ENCODE peak calls at places on chromosomes 13 and 19, in nine cellular contexts. One of them, this sample, is unnamed.

GRCh38 chr19:29837448-29837961 is 25.7 kb downstream of the CCNE1 start:
- DNase-seq in H7: no peak
- DNase-seq in naive thymus-derived CD4-positive, alpha-beta T cell: no peak
- DNase-seq in EL: no peak
- DNase-seq in endothelial cell: no peak
- DNase-seq in NCI-H2081: no peak
- DNase-seq in fibroblast of pulmonary artery: no peak
- DNase-seq in dorsolateral prefrontal cortex: no peak
- DNase-seq in EH: no peak
- DNase-seq in this sample: no peak

GRCh38 chr13:34465423-34465922 is 476.6 kb upstream of the NBEA start:
- DNase-seq in NCI-H2081: no peak
- DNase-seq in endothelial cell: no peak
- DNase-seq in H7: no peak
- DNase-seq in naive thymus-derived CD4-positive, alpha-beta T cell: no peak
- DNase-seq in EL: no peak
- DNase-seq in fibroblast of pulmonary artery: no peak
- DNase-seq in dorsolateral prefrontal cortex: no peak
- DNase-seq in EH: no peak
- DNase-seq in this sample: no peak

GRCh38 chr13:36975172-36975571 is 24.0 kb downstream of the ALG5 start:
- DNase-seq in H7: no peak
- DNase-seq in NCI-H2081: no peak
- DNase-seq in fibroblast of pulmonary artery: no peak
- DNase-seq in endothelial cell: no peak
- DNase-seq in EH: no peak
- DNase-seq in naive thymus-derived CD4-positive, alpha-beta T cell: no peak
- DNase-seq in EL: no peak
- DNase-seq in dorsolateral prefrontal cortex: no peak
- DNase-seq in this sample: no peak

GRCh38 chr19:28980236-28980868 is 232.6 kb downstream of the UQCRFS1 start:
- DNase-seq in fibroblast of pulmonary artery: peak; percentile 42
- DNase-seq in naive thymus-derived CD4-positive, alpha-beta T cell: no peak
- DNase-seq in endothelial cell: no peak
- DNase-seq in dorsolateral prefrontal cortex: no peak
- DNase-seq in EL: peak; percentile 62
- DNase-seq in NCI-H2081: no peak
- DNase-seq in EH: peak; percentile 74
- DNase-seq in H7: peak; percentile 75
- DNase-seq in this sample: peak; percentile 40

GRCh38 chr13:65133094-65133493 is 2097.0 kb downstream of the PCDH9 start:
- DNase-seq in NCI-H2081: no peak
- DNase-seq in H7: no peak
- DNase-seq in EL: no peak
- DNase-seq in fibroblast of pulmonary artery: no peak
- DNase-seq in EH: no peak
- DNase-seq in naive thymus-derived CD4-positive, alpha-beta T cell: no peak
- DNase-seq in endothelial cell: no peak
- DNase-seq in dorsolateral prefrontal cortex: no peak
- DNase-seq in this sample: peak; percentile 0

GRCh38 chr13:99572921-99573320 is 71.6 kb downstream of the TM9SF2 start:
- DNase-seq in EL: no peak
- DNase-seq in endothelial cell: no peak
- DNase-seq in naive thymus-derived CD4-positive, alpha-beta T cell: no peak
- DNase-seq in dorsolateral prefrontal cortex: no peak
- DNase-seq in NCI-H2081: no peak
- DNase-seq in EH: no peak
- DNase-seq in H7: no peak
- DNase-seq in fibroblast of pulmonary artery: peak; percentile 42
- DNase-seq in this sample: no peak

GRCh38 chr19:58548859-58549663 is 5.2 kb downstream of the TRIM28 start:
- DNase-seq in NCI-H2081: no peak
- DNase-seq in fibroblast of pulmonary artery: no peak
- DNase-seq in EL: no peak
- DNase-seq in H7: no peak
- DNase-seq in dorsolateral prefrontal cortex: no peak
- DNase-seq in endothelial cell: no peak
- DNase-seq in EH: no peak
- DNase-seq in naive thymus-derived CD4-positive, alpha-beta T cell: no peak
- DNase-seq in this sample: no peak

GRCh38 chr13:75049936-75050335 is 432.0 kb downstream of the TBC1D4 start:
- DNase-seq in dorsolateral prefrontal cortex: no peak
- DNase-seq in H7: no peak
- DNase-seq in fibroblast of pulmonary artery: peak; percentile 25
- DNase-seq in EL: no peak
- DNase-seq in NCI-H2081: no peak
- DNase-seq in EH: no peak
- DNase-seq in naive thymus-derived CD4-positive, alpha-beta T cell: no peak
- DNase-seq in endothelial cell: no peak
- DNase-seq in this sample: no peak

GRCh38 chr13:46343279-46343949 is 43.6 kb downstream of the RUBCNL start:
- DNase-seq in EL: no peak
- DNase-seq in EH: no peak
- DNase-seq in H7: no peak
- DNase-seq in fibroblast of pulmonary artery: no peak
- DNase-seq in NCI-H2081: no peak
- DNase-seq in dorsolateral prefrontal cortex: no peak
- DNase-seq in endothelial cell: no peak
- DNase-seq in naive thymus-derived CD4-positive, alpha-beta T cell: no peak
- DNase-seq in this sample: no peak

GRCh38 chr19:1076951-1077350 is 10.0 kb downstream of the ARHGAP45 start:
- DNase-seq in dorsolateral prefrontal cortex: no peak
- DNase-seq in EL: no peak
- DNase-seq in fibroblast of pulmonary artery: no peak
- DNase-seq in EH: no peak
- DNase-seq in H7: no peak
- DNase-seq in endothelial cell: no peak
- DNase-seq in NCI-H2081: peak; percentile 39
- DNase-seq in naive thymus-derived CD4-positive, alpha-beta T cell: peak; percentile 69
- DNase-seq in this sample: no peak

GRCh38 chr19:40640744-40641143 is 39.6 kb downstream of the LTBP4 start:
- DNase-seq in EL: no peak
- DNase-seq in fibroblast of pulmonary artery: peak; percentile 44
- DNase-seq in dorsolateral prefrontal cortex: no peak
- DNase-seq in NCI-H2081: no peak
- DNase-seq in H7: peak; percentile 51
- DNase-seq in naive thymus-derived CD4-positive, alpha-beta T cell: no peak
- DNase-seq in endothelial cell: no peak
- DNase-seq in EH: peak; percentile 69
- DNase-seq in this sample: no peak

GRCh38 chr13:109871018-109871370 is 84.6 kb upstream of the IRS2 start:
- DNase-seq in H7: no peak
- DNase-seq in endothelial cell: no peak
- DNase-seq in dorsolateral prefrontal cortex: no peak
- DNase-seq in EL: peak; percentile 13
- DNase-seq in naive thymus-derived CD4-positive, alpha-beta T cell: no peak
- DNase-seq in fibroblast of pulmonary artery: peak; percentile 13
- DNase-seq in EH: peak; percentile 38
- DNase-seq in NCI-H2081: no peak
- DNase-seq in this sample: peak; percentile 45

GRCh38 chr13:114045113-114045735 is 71.3 kb upstream of the C13orf46 start:
- DNase-seq in EL: no peak
- DNase-seq in H7: no peak
- DNase-seq in endothelial cell: no peak
- DNase-seq in fibroblast of pulmonary artery: no peak
- DNase-seq in NCI-H2081: no peak
- DNase-seq in dorsolateral prefrontal cortex: peak; percentile 75
- DNase-seq in naive thymus-derived CD4-positive, alpha-beta T cell: no peak
- DNase-seq in EH: no peak
- DNase-seq in this sample: no peak

GRCh38 chr19:10936661-10937084 is 8.1 kb downstream of the TIMM29 start:
- DNase-seq in dorsolateral prefrontal cortex: no peak
- DNase-seq in fibroblast of pulmonary artery: peak; percentile 89
- DNase-seq in endothelial cell: peak; percentile 64
- DNase-seq in EH: peak; percentile 81
- DNase-seq in H7: peak; percentile 86
- DNase-seq in NCI-H2081: peak; percentile 83
- DNase-seq in naive thymus-derived CD4-positive, alpha-beta T cell: no peak
- DNase-seq in EL: peak; percentile 81
- DNase-seq in this sample: peak; percentile 89

GRCh38 chr13:41613984-41614581 is 156.7 kb downstream of the RGCC start:
- DNase-seq in endothelial cell: peak; percentile 57
- DNase-seq in naive thymus-derived CD4-positive, alpha-beta T cell: no peak
- DNase-seq in EH: peak; percentile 91
- DNase-seq in NCI-H2081: no peak
- DNase-seq in dorsolateral prefrontal cortex: peak; percentile 47
- DNase-seq in H7: no peak
- DNase-seq in fibroblast of pulmonary artery: peak; percentile 97
- DNase-seq in EL: peak; percentile 84
- DNase-seq in this sample: peak; percentile 58

GRCh38 chr13:110531671-110532083 is 29.8 kb downstream of the RAB20 start:
- DNase-seq in dorsolateral prefrontal cortex: no peak
- DNase-seq in EL: no peak
- DNase-seq in fibroblast of pulmonary artery: no peak
- DNase-seq in endothelial cell: no peak
- DNase-seq in H7: no peak
- DNase-seq in naive thymus-derived CD4-positive, alpha-beta T cell: no peak
- DNase-seq in EH: no peak
- DNase-seq in NCI-H2081: no peak
- DNase-seq in this sample: no peak

GRCh38 chr19:13463296-13463695 is 43.0 kb downstream of the CACNA1A start:
- DNase-seq in naive thymus-derived CD4-positive, alpha-beta T cell: no peak
- DNase-seq in H7: peak; percentile 83
- DNase-seq in endothelial cell: peak; percentile 61
- DNase-seq in dorsolateral prefrontal cortex: no peak
- DNase-seq in EL: peak; percentile 11
- DNase-seq in EH: peak; percentile 26
- DNase-seq in NCI-H2081: no peak
- DNase-seq in fibroblast of pulmonary artery: peak; percentile 14
- DNase-seq in this sample: peak; percentile 13

GRCh38 chr19:13342672-13343071 is 163.6 kb downstream of the CACNA1A start:
- DNase-seq in fibroblast of pulmonary artery: no peak
- DNase-seq in EH: no peak
- DNase-seq in dorsolateral prefrontal cortex: no peak
- DNase-seq in H7: no peak
- DNase-seq in EL: no peak
- DNase-seq in endothelial cell: no peak
- DNase-seq in NCI-H2081: no peak
- DNase-seq in naive thymus-derived CD4-positive, alpha-beta T cell: no peak
- DNase-seq in this sample: no peak

GRCh38 chr13:26660185-26660584 is 100.4 kb downstream of the GPR12 start:
- DNase-seq in EL: no peak
- DNase-seq in naive thymus-derived CD4-positive, alpha-beta T cell: no peak
- DNase-seq in H7: peak; percentile 21
- DNase-seq in EH: no peak
- DNase-seq in endothelial cell: no peak
- DNase-seq in fibroblast of pulmonary artery: no peak
- DNase-seq in dorsolateral prefrontal cortex: no peak
- DNase-seq in NCI-H2081: no peak
- DNase-seq in this sample: no peak

GRCh38 chr19:47470447-47471195 is 1.1 kb downstream of the SLC8A2 start:
- DNase-seq in naive thymus-derived CD4-positive, alpha-beta T cell: no peak
- DNase-seq in endothelial cell: no peak
- DNase-seq in fibroblast of pulmonary artery: no peak
- DNase-seq in EH: no peak
- DNase-seq in dorsolateral prefrontal cortex: no peak
- DNase-seq in EL: no peak
- DNase-seq in H7: peak; percentile 59
- DNase-seq in NCI-H2081: no peak
- DNase-seq in this sample: no peak

GRCh38 chr13:43573361-43573740 is 213.4 kb downstream of the ENOX1 start:
- DNase-seq in fibroblast of pulmonary artery: peak; percentile 48
- DNase-seq in NCI-H2081: no peak
- DNase-seq in naive thymus-derived CD4-positive, alpha-beta T cell: no peak
- DNase-seq in H7: no peak
- DNase-seq in dorsolateral prefrontal cortex: no peak
- DNase-seq in endothelial cell: no peak
- DNase-seq in EH: peak; percentile 66
- DNase-seq in EL: peak; percentile 79
- DNase-seq in this sample: peak; percentile 27

GRCh38 chr13:98508280-98509074 is 68.4 kb downstream of the STK24 start:
- DNase-seq in EH: peak; percentile 86
- DNase-seq in H7: no peak
- DNase-seq in NCI-H2081: no peak
- DNase-seq in endothelial cell: no peak
- DNase-seq in fibroblast of pulmonary artery: peak; percentile 71
- DNase-seq in naive thymus-derived CD4-positive, alpha-beta T cell: no peak
- DNase-seq in EL: peak; percentile 73
- DNase-seq in dorsolateral prefrontal cortex: no peak
- DNase-seq in this sample: peak; percentile 86

GRCh38 chr19:15524781-15525180 is 16.5 kb downstream of the CYP4F22 start:
- DNase-seq in dorsolateral prefrontal cortex: no peak
- DNase-seq in naive thymus-derived CD4-positive, alpha-beta T cell: no peak
- DNase-seq in NCI-H2081: no peak
- DNase-seq in EH: no peak
- DNase-seq in fibroblast of pulmonary artery: no peak
- DNase-seq in H7: no peak
- DNase-seq in endothelial cell: no peak
- DNase-seq in EL: no peak
- DNase-seq in this sample: no peak

GRCh38 chr13:107138468-107138867 is 570.5 kb upstream of the ARGLU1 start:
- DNase-seq in endothelial cell: no peak
- DNase-seq in fibroblast of pulmonary artery: no peak
- DNase-seq in naive thymus-derived CD4-positive, alpha-beta T cell: no peak
- DNase-seq in dorsolateral prefrontal cortex: no peak
- DNase-seq in NCI-H2081: no peak
- DNase-seq in EH: no peak
- DNase-seq in EL: no peak
- DNase-seq in H7: no peak
- DNase-seq in this sample: no peak

GRCh38 chr13:77513719-77514335 is 21.7 kb upstream of the SCEL start:
- DNase-seq in endothelial cell: no peak
- DNase-seq in fibroblast of pulmonary artery: no peak
- DNase-seq in naive thymus-derived CD4-positive, alpha-beta T cell: no peak
- DNase-seq in EH: no peak
- DNase-seq in EL: no peak
- DNase-seq in NCI-H2081: no peak
- DNase-seq in H7: no peak
- DNase-seq in dorsolateral prefrontal cortex: no peak
- DNase-seq in this sample: no peak

GRCh38 chr19:36093146-36093662 is 17.7 kb upstream of the OVOL3 start:
- DNase-seq in endothelial cell: no peak
- DNase-seq in NCI-H2081: no peak
- DNase-seq in EL: no peak
- DNase-seq in EH: no peak
- DNase-seq in naive thymus-derived CD4-positive, alpha-beta T cell: no peak
- DNase-seq in H7: no peak
- DNase-seq in dorsolateral prefrontal cortex: no peak
- DNase-seq in fibroblast of pulmonary artery: no peak
- DNase-seq in this sample: no peak

GRCh38 chr13:77975358-77976042 is 56.9 kb upstream of the EDNRB start:
- DNase-seq in naive thymus-derived CD4-positive, alpha-beta T cell: no peak
- DNase-seq in H7: no peak
- DNase-seq in EH: no peak
- DNase-seq in endothelial cell: no peak
- DNase-seq in dorsolateral prefrontal cortex: no peak
- DNase-seq in NCI-H2081: no peak
- DNase-seq in fibroblast of pulmonary artery: no peak
- DNase-seq in EL: no peak
- DNase-seq in this sample: no peak

GRCh38 chr19:20078696-20079095 is 896 bp downstream of the ZNF90 start:
- DNase-seq in naive thymus-derived CD4-positive, alpha-beta T cell: peak; percentile 6
- DNase-seq in fibroblast of pulmonary artery: peak; percentile 55
- DNase-seq in EH: peak; percentile 13
- DNase-seq in EL: peak; percentile 66
- DNase-seq in NCI-H2081: no peak
- DNase-seq in H7: peak; percentile 40
- DNase-seq in endothelial cell: peak; percentile 25
- DNase-seq in dorsolateral prefrontal cortex: no peak
- DNase-seq in this sample: peak; percentile 59

GRCh38 chr13:36130542-36131214 is 504 bp downstream of the DCLK1 start:
- DNase-seq in H7: peak; percentile 81
- DNase-seq in NCI-H2081: peak; percentile 57
- DNase-seq in endothelial cell: peak; percentile 24
- DNase-seq in EH: peak; percentile 34
- DNase-seq in fibroblast of pulmonary artery: no peak
- DNase-seq in naive thymus-derived CD4-positive, alpha-beta T cell: no peak
- DNase-seq in dorsolateral prefrontal cortex: no peak
- DNase-seq in EL: no peak
- DNase-seq in this sample: no peak

GRCh38 chr19:460877-461609 is at the start of gene SHC2:
- DNase-seq in dorsolateral prefrontal cortex: no peak
- DNase-seq in EH: no peak
- DNase-seq in NCI-H2081: no peak
- DNase-seq in fibroblast of pulmonary artery: no peak
- DNase-seq in naive thymus-derived CD4-positive, alpha-beta T cell: no peak
- DNase-seq in EL: no peak
- DNase-seq in H7: peak; percentile 93
- DNase-seq in endothelial cell: peak; percentile 53
- DNase-seq in this sample: no peak

GRCh38 chr13:101157261-101157660 is 259.0 kb downstream of the NALCN start:
- DNase-seq in fibroblast of pulmonary artery: no peak
- DNase-seq in EL: peak; percentile 31
- DNase-seq in endothelial cell: no peak
- DNase-seq in dorsolateral prefrontal cortex: no peak
- DNase-seq in NCI-H2081: no peak
- DNase-seq in naive thymus-derived CD4-positive, alpha-beta T cell: no peak
- DNase-seq in H7: no peak
- DNase-seq in EH: peak; percentile 25
- DNase-seq in this sample: peak; percentile 22

This sample was measured in ELR.